ENCODE peak calls at places on chromosome 15, in nine cellular contexts. W, X, H, V, J, K, F, S and Y are unnamed samples.

GRCh38 chr15:66748320-66748779 is 46.3 kb downstream of the SMAD6 start:
- DNase-seq in H (no peak), S (peak), J (no peak), K (no peak), V (peak), W (no peak), X (peak), F (no peak), Y (no peak)

GRCh38 chr15:80967451-80967850 is 22.2 kb downstream of the MESD start:
- DNase-seq in V (peak), K (no peak), J (no peak), H (no peak), F (no peak), X (peak), S (no peak), W (peak), Y (peak)

GRCh38 chr15:98799461-98799971 is 151.2 kb downstream of the IGF1R start:
- DNase-seq in H (no peak), S (no peak), F (no peak), X (peak), W (peak), J (no peak), K (no peak), V (peak), Y (peak)

GRCh38 chr15:40323953-40324937 is 753 bp downstream of the INAFM2 start:
- DNase-seq in V (peak), K (no peak), W (peak), J (peak), F (no peak), H (peak), X (peak), S (no peak), Y (no peak)

GRCh38 chr15:40254452-40254851 is 15.6 kb downstream of the PAK6 start:
- DNase-seq in K (no peak), W (no peak), H (no peak), V (no peak), S (no peak), J (no peak), F (no peak), X (no peak), Y (no peak)

GRCh38 chr15:48946088-48946839 is 17.5 kb downstream of the SHC4 start:
- DNase-seq in W (no peak), F (no peak), X (peak), S (peak), V (no peak), H (no peak), J (no peak), K (no peak), Y (peak)

GRCh38 chr15:64925335-64926330 is 13.9 kb downstream of the ANKDD1A start:
- DNase-seq in H (no peak), J (no peak), X (no peak), K (no peak), F (no peak), V (no peak), W (no peak), S (no peak), Y (no peak)

GRCh38 chr15:62769604-62770003 is 272.9 kb upstream of the TPM1 start:
- DNase-seq in K (peak), V (no peak), W (no peak), X (peak), S (peak), H (no peak), J (no peak), F (no peak), Y (no peak)

GRCh38 chr15:39582977-39583585 is 2.2 kb downstream of the THBS1 start:
- DNase-seq in K (no peak), S (no peak), F (no peak), W (no peak), X (no peak), V (no peak), H (no peak), J (no peak), Y (no peak)

GRCh38 chr15:39472661-39473657 is 107.9 kb upstream of the THBS1 start:
- DNase-seq in S (no peak), V (no peak), W (no peak), X (peak), H (no peak), J (no peak), F (no peak), K (no peak), Y (peak)

GRCh38 chr15:99842071-99842470 is 108.8 kb upstream of the LYSMD4 start:
- DNase-seq in J (no peak), H (peak), W (no peak), V (no peak), X (no peak), S (no peak), F (no peak), K (no peak), Y (no peak)

GRCh38 chr15:71800835-71801745 is 9.3 kb upstream of the NR2E3 start:
- DNase-seq in J (peak), V (peak), S (peak), X (peak), F (peak), W (peak), H (peak), K (peak), Y (peak)

GRCh38 chr15:100227781-100228180 is 114.0 kb downstream of the ADAMTS17 start:
- DNase-seq in K (no peak), H (no peak), F (no peak), V (no peak), W (no peak), X (no peak), J (no peak), S (no peak), Y (no peak)

GRCh38 chr15:43867096-43867495 is 40.3 kb downstream of the WDR76 start:
- DNase-seq in W (no peak), V (no peak), J (no peak), F (no peak), S (no peak), H (no peak), X (no peak), K (no peak), Y (peak)

GRCh38 chr15:48250640-48251076 is 44.6 kb downstream of the SLC12A1 start:
- DNase-seq in S (peak), J (peak), X (peak), K (peak), F (peak), W (peak), V (peak), H (peak), Y (peak)

GRCh38 chr15:70617911-70618287 is 145.5 kb downstream of the UACA start:
- DNase-seq in F (no peak), X (no peak), H (no peak), K (no peak), J (no peak), S (no peak), V (no peak), W (no peak), Y (no peak)

GRCh38 chr15:54594115-54594514 is 602.6 kb downstream of the RSL24D1 start:
- DNase-seq in F (no peak), W (no peak), J (peak), V (no peak), X (no peak), H (no peak), S (no peak), K (no peak), Y (no peak)

GRCh38 chr15:67415186-67415585 is 105.7 kb upstream of the C15orf61 start:
- DNase-seq in F (no peak), X (no peak), W (peak), V (no peak), S (no peak), K (no peak), H (no peak), J (no peak), Y (no peak)

GRCh38 chr15:60070838-60071493 is 66.9 kb downstream of the FOXB1 start:
- DNase-seq in W (no peak), X (peak), J (no peak), F (no peak), K (no peak), V (no peak), H (no peak), S (peak), Y (no peak)

GRCh38 chr15:26771917-26772587 is 814 bp downstream of the GABRB3 start:
- DNase-seq in H (no peak), K (no peak), F (no peak), W (no peak), X (peak), S (no peak), V (peak), J (peak), Y (peak)

GRCh38 chr15:64813075-64813474 is 12.4 kb downstream of the PIF1 start:
- DNase-seq in X (peak), J (peak), K (no peak), V (no peak), H (no peak), W (no peak), F (no peak), S (peak), Y (peak)

GRCh38 chr15:74988007-74988800 is 7.2 kb upstream of the SCAMP5 start:
- DNase-seq in H (peak), W (peak), J (peak), S (peak), K (peak), V (peak), X (peak), F (peak), Y (peak)

GRCh38 chr15:22866066-22866465 is 27.6 kb downstream of the NIPA2 start:
- DNase-seq in V (no peak), X (no peak), K (no peak), H (no peak), J (no peak), S (peak), W (no peak), F (no peak), Y (no peak)

GRCh38 chr15:81235781-81236507 is 39.3 kb downstream of the IL16 start:
- DNase-seq in J (no peak), H (no peak), K (no peak), F (no peak), W (no peak), V (no peak), S (peak), X (peak), Y (no peak)

GRCh38 chr15:101037090-101037830 is 118.1 kb downstream of the LRRK1 start:
- DNase-seq in H (no peak), K (no peak), V (no peak), S (no peak), F (no peak), J (no peak), W (no peak), X (no peak), Y (no peak)

GRCh38 chr15:29939404-29939803 is 117.1 kb upstream of the TJP1 start:
- DNase-seq in K (no peak), W (no peak), S (peak), H (no peak), X (peak), J (no peak), V (no peak), F (no peak), Y (no peak)

GRCh38 chr15:87758739-87759457 is 497.6 kb downstream of the NTRK3 start:
- DNase-seq in F (no peak), W (no peak), H (no peak), J (no peak), K (no peak), X (no peak), V (no peak), S (no peak), Y (no peak)

DNA sequence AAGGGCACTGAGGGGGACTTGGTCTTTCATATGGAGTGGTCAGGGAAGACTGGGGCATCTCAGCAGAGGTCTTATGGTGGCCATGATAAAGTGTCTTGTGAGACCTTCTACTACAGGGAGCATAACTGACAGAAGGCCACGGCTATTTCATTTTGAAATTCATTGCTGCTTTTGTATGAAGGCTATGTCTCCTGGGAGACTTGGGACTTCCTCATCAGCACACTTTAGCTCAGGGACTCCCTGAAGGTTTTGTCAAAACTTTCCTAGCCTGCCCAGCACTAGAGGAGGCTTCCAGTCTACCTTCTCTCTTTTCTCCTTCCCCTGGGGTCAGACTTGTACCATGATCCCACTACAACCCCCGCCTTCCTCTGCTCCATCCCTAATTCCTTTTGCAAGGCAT is 77.2 kb upstream of the RASGRF1 start:
- DNase-seq in W (no peak), X (no peak), J (no peak), S (no peak), V (no peak), H (no peak), F (no peak), K (no peak), Y (no peak)
- H3K4me2 ChIP-seq in W (no peak), X (no peak), J (no peak), S (no peak), V (no peak), H (no peak), F (no peak), K (no peak), Y (no peak)

DNA sequence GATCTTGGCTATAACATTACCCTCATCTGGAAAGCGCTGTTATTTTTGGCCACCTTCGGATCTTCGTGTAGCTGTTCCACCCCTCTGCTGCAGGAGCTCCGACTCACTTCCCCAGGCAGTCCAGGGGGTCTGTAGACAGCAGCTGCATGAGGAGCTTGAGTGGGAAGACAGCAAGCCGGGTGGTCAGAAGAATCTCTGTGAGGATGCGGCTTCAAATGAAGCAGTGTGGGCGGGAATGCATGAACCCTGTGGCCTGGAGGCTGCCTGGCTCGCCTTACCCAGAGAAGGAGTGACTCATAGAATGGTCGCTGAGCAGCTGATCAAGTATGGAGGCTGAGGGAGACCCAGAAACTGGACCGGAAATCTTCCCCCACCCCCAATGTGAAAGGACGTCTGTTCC is 45.2 kb upstream of the NR2F2 start:
- DNase-seq in X (peak), S (no peak), V (no peak), J (no peak), K (no peak), F (no peak), W (no peak), H (no peak), Y (no peak)
- TF ChIP-seq EZH2phosphoT487 in X (no peak), S (no peak), V (no peak), J (no peak), K (no peak), F (no peak), W (no peak), H (no peak), Y (no peak)

DNA sequence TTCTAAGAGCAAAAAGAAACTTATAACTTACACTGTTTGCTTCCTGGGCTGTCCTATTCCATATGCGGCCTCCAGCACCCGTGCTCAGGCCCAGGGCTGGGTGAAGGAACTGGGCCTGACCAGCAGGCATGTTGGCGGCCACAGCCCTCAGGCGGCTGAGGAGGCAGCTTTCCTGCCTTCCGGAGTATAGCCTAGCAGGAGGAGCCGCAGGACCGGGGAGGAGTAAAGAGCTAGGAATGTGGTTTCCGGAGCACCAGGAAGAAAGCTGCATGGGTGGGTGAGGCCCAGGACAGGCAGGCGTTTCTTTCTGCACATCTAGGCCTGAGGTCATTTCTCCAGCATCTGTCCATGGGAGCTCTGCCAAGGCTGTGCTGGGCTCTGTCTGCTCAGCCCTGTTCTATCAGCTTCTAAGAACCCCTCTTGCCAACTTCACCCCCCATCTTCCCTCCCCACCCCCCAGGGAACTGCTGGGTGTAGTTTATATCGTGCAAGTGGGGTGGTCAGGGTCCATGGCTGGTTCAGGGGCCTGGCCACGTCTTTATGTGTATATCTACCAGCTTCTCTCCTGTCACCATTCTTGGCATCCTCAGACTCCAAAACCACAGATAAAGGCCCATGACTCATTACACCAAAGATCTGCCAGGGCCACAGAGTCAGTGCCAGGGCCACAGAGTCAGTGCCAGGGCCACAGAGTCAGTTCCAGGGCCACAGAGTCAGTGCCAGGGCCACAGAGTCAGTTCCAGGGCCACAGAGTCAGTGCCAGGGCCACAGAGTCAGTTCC is 7.8 kb upstream of the KIF7 start:
- DNase-seq in W (no peak), X (peak), H (no peak), S (peak), J (no peak), F (no peak), K (no peak), V (peak), Y (peak)
- H3K4me3 ChIP-seq in W (no peak), X (peak), H (no peak), S (peak), J (no peak), F (no peak), K (no peak), V (no peak), Y (no peak)

GRCh38 chr15:84992157-84992940 is 10.7 kb downstream of the PDE8A start:
- DNase-seq in X (peak), F (no peak), J (no peak), S (peak), V (no peak), H (no peak), K (peak), W (no peak), Y (peak)
- H3K4me2 ChIP-seq in X (no peak), F (no peak), J (no peak), S (peak), V (no peak), H (no peak), K (peak), W (no peak), Y (peak)